ENCODE peak calls at places on chromosome 21, in ten cellular contexts. X, N, E, Y, C, O, U, G, S and H are unnamed samples.

GRCh38 chr21:35428489-35428888 is 379.4 kb upstream of the RUNX1 start:
- DNase-seq in X (no peak), N (peak), E (no peak), Y (peak), C (peak), O (no peak), U (peak), G (peak), S (no peak), H (no peak)

GRCh38 chr21:35281946-35282345 is 232.8 kb upstream of the RUNX1 start:
- DNase-seq in X (no peak), N (no peak), E (no peak), Y (no peak), C (no peak), O (no peak), U (no peak), G (no peak), S (no peak), H (no peak)

GRCh38 chr21:27423073-27423472 is 456.2 kb upstream of the ADAMTS5 start:
- DNase-seq in X (no peak), N (peak), E (peak), Y (no peak), C (no peak), O (no peak), U (peak), G (no peak), S (no peak), H (no peak)

GRCh38 chr21:34243562-34243961 is 120.2 kb upstream of the KCNE2 start:
- DNase-seq in X (peak), N (no peak), E (peak), Y (no peak), C (no peak), O (peak), U (peak), G (peak), S (no peak), H (peak)

GRCh38 chr21:25550352-25550751 is 56.9 kb downstream of the MRPL39 start:
- DNase-seq in X (no peak), N (no peak), E (no peak), Y (no peak), C (no peak), O (no peak), U (no peak), G (no peak), S (no peak), H (no peak)

GRCh38 chr21:25149022-25149421 is 458.3 kb downstream of the MRPL39 start:
- DNase-seq in X (no peak), N (no peak), E (no peak), Y (no peak), C (no peak), O (no peak), U (no peak), G (no peak), S (no peak), H (no peak)

GRCh38 chr21:37665230-37666024 is 250.8 kb downstream of the KCNJ6 start:
- DNase-seq in X (no peak), N (no peak), E (no peak), Y (no peak), C (no peak), O (no peak), U (peak), G (no peak), S (no peak), H (no peak)

GRCh38 chr21:37787456-37787855 is 128.8 kb downstream of the KCNJ6 start:
- DNase-seq in X (no peak), N (peak), E (no peak), Y (no peak), C (no peak), O (no peak), U (peak), G (no peak), S (no peak), H (no peak)

GRCh38 chr21:39057121-39057520 is 126.1 kb downstream of the PSMG1 start:
- DNase-seq in X (no peak), N (no peak), E (no peak), Y (no peak), C (no peak), O (no peak), U (no peak), G (no peak), S (no peak), H (no peak)

GRCh38 chr21:44845418-44846200 is 27.7 kb upstream of the SUMO3 start:
- DNase-seq in X (peak), N (no peak), E (peak), Y (no peak), C (peak), O (peak), U (peak), G (peak), S (peak), H (peak)
- TF ChIP-seq CTCF in X (peak), N (peak), E (no peak), Y (peak), C (peak), O (peak), U (peak), G (peak), S (peak), H (peak)

GRCh38 chr21:19648376-19648775 is 1244.8 kb upstream of the TMPRSS15 start:
- DNase-seq in X (no peak), N (no peak), E (no peak), Y (no peak), C (no peak), O (no peak), U (no peak), G (no peak), S (no peak), H (no peak)
- TF ChIP-seq CTCF in X (no peak), N (no peak), E (no peak), Y (no peak), C (no peak), O (no peak), U (no peak), G (no peak), S (no peak), H (no peak)

GRCh38 chr21:42006765-42007164 is 3.4 kb downstream of the ZBTB21 start:
- DNase-seq in X (no peak), N (no peak), E (no peak), Y (no peak), C (no peak), O (no peak), U (peak), G (no peak), S (no peak), H (no peak)

GRCh38 chr21:42009831-42010506 is at the start of gene ZBTB21:
- DNase-seq in X (peak), N (peak), E (peak), Y (peak), C (peak), O (peak), U (peak), G (peak), S (peak), H (peak)

GRCh38 chr21:42007541-42007940 is 2.6 kb downstream of the ZBTB21 start:
- DNase-seq in X (no peak), N (no peak), E (no peak), Y (no peak), C (no peak), O (no peak), U (no peak), G (no peak), S (no peak), H (no peak)

GRCh38 chr21:42010507-42011493 is 640 bp upstream of the ZBTB21 start:
- DNase-seq in X (peak), N (no peak), E (no peak), Y (peak), C (peak), O (peak), U (no peak), G (peak), S (peak), H (peak)

GRCh38 chr21:42009018-42009830 is 936 bp downstream of the ZBTB21 start:
- DNase-seq in X (peak), N (peak), E (peak), Y (peak), C (peak), O (peak), U (peak), G (peak), S (peak), H (peak)
- TF ChIP-seq CTCF in X (peak), N (peak), E (no peak), Y (peak), C (peak), O (peak), U (peak), G (no peak), S (peak), H (peak)

DNA sequence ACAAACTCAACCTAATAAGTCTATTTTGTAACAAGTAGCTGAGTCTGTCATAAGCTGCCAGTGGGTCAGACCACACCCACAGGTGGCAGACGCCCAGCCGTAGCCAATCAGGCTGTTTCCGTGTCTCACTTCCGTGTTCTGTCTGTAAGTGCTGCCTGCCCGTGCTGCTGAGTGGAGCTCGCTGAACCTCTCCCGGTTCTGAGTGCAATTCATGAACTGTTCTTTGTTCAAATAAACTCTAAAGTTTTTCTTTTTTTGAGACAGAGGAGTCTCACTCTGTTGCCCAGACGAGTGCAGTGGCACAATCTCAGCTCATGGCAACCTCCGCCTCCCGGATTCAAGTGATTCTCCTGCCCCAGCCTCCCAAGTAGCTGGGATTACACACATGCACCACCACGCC is 25.1 kb downstream of the POFUT2 start:
- DNase-seq in X (no peak), N (no peak), E (peak), Y (no peak), C (peak), O (peak), U (no peak), G (no peak), S (no peak), H (no peak)
- TF ChIP-seq CTCF in X (no peak), N (no peak), E (no peak), Y (no peak), C (no peak), O (no peak), U (no peak), G (no peak), S (no peak), H (no peak)

GRCh38 chr21:33080376-33080775 is 10.4 kb downstream of the OLIG1 start:
- DNase-seq in X (no peak), N (no peak), E (no peak), Y (no peak), C (no peak), O (no peak), U (no peak), G (no peak), S (no peak), H (no peak)

GRCh38 chr21:33075596-33076195 is 5.8 kb downstream of the OLIG1 start:
- DNase-seq in X (no peak), N (no peak), E (no peak), Y (no peak), C (no peak), O (no peak), U (no peak), G (no peak), S (no peak), H (peak)

GRCh38 chr21:33076600-33077329 is 6.8 kb downstream of the OLIG1 start:
- DNase-seq in X (no peak), N (no peak), E (no peak), Y (no peak), C (no peak), O (no peak), U (no peak), G (no peak), S (no peak), H (no peak)

GRCh38 chr21:33080776-33081175 is 10.8 kb downstream of the OLIG1 start:
- DNase-seq in X (no peak), N (no peak), E (no peak), Y (no peak), C (no peak), O (no peak), U (no peak), G (no peak), S (no peak), H (no peak)

GRCh38 chr21:33078907-33079582 is 9.1 kb downstream of the OLIG1 start:
- DNase-seq in X (no peak), N (peak), E (no peak), Y (no peak), C (no peak), O (no peak), U (peak), G (no peak), S (peak), H (peak)
- TF ChIP-seq CTCF in X (no peak), N (no peak), E (no peak), Y (no peak), C (no peak), O (no peak), U (no peak), G (no peak), S (no peak), H (no peak)

GRCh38 chr21:32415451-32415850 is 2.9 kb downstream of the EVA1C start:
- DNase-seq in X (no peak), N (no peak), E (no peak), Y (no peak), C (no peak), O (no peak), U (no peak), G (no peak), S (no peak), H (no peak)

GRCh38 chr21:32413697-32414578 is 1.4 kb downstream of the EVA1C start:
- DNase-seq in X (no peak), N (no peak), E (no peak), Y (no peak), C (peak), O (no peak), U (peak), G (no peak), S (no peak), H (no peak)

GRCh38 chr21:32415999-32416398 is 3.5 kb downstream of the EVA1C start:
- DNase-seq in X (no peak), N (no peak), E (no peak), Y (no peak), C (no peak), O (no peak), U (no peak), G (no peak), S (no peak), H (no peak)

GRCh38 chr21:32412998-32413504 is 545 bp downstream of the EVA1C start:
- DNase-seq in X (no peak), N (no peak), E (peak), Y (no peak), C (peak), O (no peak), U (peak), G (peak), S (no peak), H (peak)

GRCh38 chr21:32414579-32415358 is 2.3 kb downstream of the EVA1C start:
- DNase-seq in X (no peak), N (no peak), E (no peak), Y (no peak), C (no peak), O (no peak), U (peak), G (no peak), S (no peak), H (peak)
- TF ChIP-seq CTCF in X (peak), N (peak), E (no peak), Y (no peak), C (peak), O (peak), U (peak), G (no peak), S (no peak), H (no peak)

GRCh38 chr21:42361286-42361685 is 5.0 kb downstream of the TFF1 start:
- DNase-seq in X (no peak), N (no peak), E (no peak), Y (no peak), C (no peak), O (no peak), U (no peak), G (no peak), S (no peak), H (no peak)

GRCh38 chr21:42358937-42359336 is 7.4 kb downstream of the TFF1 start:
- DNase-seq in X (no peak), N (no peak), E (no peak), Y (no peak), C (no peak), O (no peak), U (no peak), G (no peak), S (no peak), H (no peak)

GRCh38 chr21:42362198-42362597 is 4.1 kb downstream of the TFF1 start:
- DNase-seq in X (no peak), N (no peak), E (no peak), Y (no peak), C (no peak), O (no peak), U (no peak), G (no peak), S (no peak), H (no peak)

GRCh38 chr21:42358261-42358660 is 7.5 kb upstream of the TFF2 start:
- DNase-seq in X (no peak), N (no peak), E (no peak), Y (no peak), C (no peak), O (no peak), U (no peak), G (no peak), S (no peak), H (no peak)

GRCh38 chr21:42360317-42360716 is 6.0 kb downstream of the TFF1 start:
- DNase-seq in X (no peak), N (no peak), E (no peak), Y (no peak), C (no peak), O (peak), U (no peak), G (no peak), S (no peak), H (no peak)
- TF ChIP-seq CTCF in X (peak), N (no peak), E (no peak), Y (no peak), C (no peak), O (peak), U (no peak), G (no peak), S (peak), H (no peak)

DNA sequence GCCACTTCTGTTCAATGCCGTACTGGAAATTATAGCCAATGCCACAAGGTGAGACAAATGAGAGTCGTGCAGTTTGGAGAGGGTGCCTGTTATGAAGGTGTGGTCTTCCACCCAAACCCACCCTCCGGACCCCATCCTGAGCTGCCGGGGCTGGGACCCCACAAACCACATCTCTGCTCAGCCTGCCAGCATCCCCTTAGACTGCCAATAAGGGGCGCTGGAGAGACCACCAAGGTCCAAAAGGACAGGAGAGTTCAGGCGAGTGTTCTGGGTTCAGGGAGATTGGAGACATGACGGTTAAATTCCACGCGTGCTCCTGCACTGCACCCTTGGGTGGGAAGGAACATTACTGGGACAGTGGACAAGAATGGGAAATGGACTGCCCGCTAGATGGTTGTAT is 48.7 kb upstream of the COL18A1 start:
- DNase-seq in X (no peak), N (no peak), E (no peak), Y (no peak), C (peak), O (no peak), U (no peak), G (no peak), S (no peak), H (no peak)
- TF ChIP-seq CTCF in X (peak), N (peak), E (no peak), Y (no peak), C (no peak), O (peak), U (no peak), G (no peak), S (no peak), H (no peak)

DNA sequence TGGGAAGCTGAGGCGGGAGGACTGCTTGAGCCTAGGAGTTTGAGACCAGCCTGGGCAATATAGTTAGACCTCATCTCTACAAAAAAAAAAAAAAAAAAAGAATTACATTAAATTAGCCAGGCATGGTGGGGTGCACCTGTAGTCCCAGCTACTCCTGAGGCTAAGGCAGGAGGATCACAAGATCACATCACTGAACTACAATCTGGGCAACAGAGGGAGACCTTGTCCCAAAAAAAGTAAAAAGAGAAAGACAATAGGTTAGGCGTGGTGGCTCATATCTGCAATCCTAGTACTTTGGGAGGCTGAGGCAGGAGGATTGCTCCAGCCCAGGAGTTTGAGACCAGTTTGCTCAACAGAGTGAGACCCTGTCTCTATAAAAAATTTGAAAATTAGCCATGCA is 130.3 kb downstream of the TIAM1 start:
- DNase-seq in X (no peak), N (no peak), E (no peak), Y (no peak), C (no peak), O (no peak), U (peak), G (no peak), S (no peak), H (no peak)
- TF ChIP-seq CTCF in X (no peak), N (no peak), E (no peak), Y (no peak), C (no peak), O (no peak), U (no peak), G (no peak), S (no peak), H (no peak)